ENCODE peak calls at places on chromosomes 11 and 22, in four cellular contexts. J is A549, B is tibial nerve, F is ovary. R is an unnamed sample. For H3K4me1, the result is how much of the 10 kb centered on the place peaks cover.

GRCh38 chr11:11391796-11392195 is 38.7 kb upstream of the CSNK2A3 start:
- DNase-seq in J (no peak), B (no peak), F (no peak), R (no peak)

GRCh38 chr11:19370100-19370861 is 129.5 kb upstream of the E2F8 start:
- DNase-seq in J (no peak), B (peak), F (peak), R (peak)

GRCh38 chr22:29801153-29801552 is 34.0 kb downstream of the UQCR10 start:
- DNase-seq in J (no peak), B (no peak), F (no peak), R (no peak)

GRCh38 chr22:38327396-38327795 is 10.2 kb upstream of the CSNK1E start:
- DNase-seq in J (no peak), B (no peak), F (no peak), R (no peak)

GRCh38 chr11:58740447-58740846 is 8.7 kb upstream of the GLYAT start:
- DNase-seq in J (no peak), B (no peak), F (no peak), R (no peak)

GRCh38 chr22:48760481-48761238 is 1067.0 kb downstream of the BRD1 start:
- DNase-seq in J (no peak), B (peak), F (peak), R (no peak)

GRCh38 chr11:76663912-76664440 is 6.6 kb downstream of the LRRC32 start:
- DNase-seq in J (no peak), B (peak), F (no peak), R (peak)

GRCh38 chr11:46617451-46618314 is at the start of gene ATG13:
- DNase-seq in J (peak), B (peak), F (peak), R (peak)

GRCh38 chr11:105078283-105078682 is 33.1 kb upstream of the CARD16 start:
- DNase-seq in J (no peak), B (no peak), F (no peak), R (no peak)

GRCh38 chr11:6389921-6390717 is at the start of gene SMPD1:
- DNase-seq in J (peak), B (peak), F (peak), R (peak)

GRCh38 chr11:64044730-64045386 is 9.1 kb downstream of the FLRT1 start:
- DNase-seq in J (no peak), B (no peak), F (no peak), R (no peak)

GRCh38 chr11:75583710-75584658 is 21.9 kb downstream of the SERPINH1 start:
- DNase-seq in J (no peak), B (peak), F (peak), R (no peak)

GRCh38 chr22:19656541-19657251 is 57.6 kb upstream of the SEPTIN5 start:
- DNase-seq in J (no peak), B (no peak), F (no peak), R (no peak)

GRCh38 chr22:38303974-38304373 is 13.3 kb downstream of the CSNK1E start:
- DNase-seq in J (no peak), B (no peak), F (no peak), R (no peak)

GRCh38 chr11:69892237-69892985 is 73.2 kb upstream of the FGF3 start:
- DNase-seq in J (no peak), B (no peak), F (no peak), R (peak)

GRCh38 chr11:22343411-22344032 is 5.3 kb downstream of the SLC17A6 start:
- DNase-seq in J (no peak), B (no peak), F (no peak), R (no peak)

GRCh38 chr11:21963013-21963412 is 229.9 kb upstream of the ANO5 start:
- DNase-seq in J (no peak), B (no peak), F (no peak), R (no peak)

GRCh38 chr11:65663634-65664200 is 1.0 kb upstream of the RELA start:
- DNase-seq in J (peak), B (no peak), F (peak), R (no peak)

GRCh38 chr11:13883042-13883441 is 79.5 kb upstream of the SPON1 start:
- DNase-seq in J (no peak), B (no peak), F (no peak), R (no peak)

GRCh38 chr11:134065381-134065780 is 3.5 kb upstream of the JAM3 start:
- DNase-seq in J (no peak), B (no peak), F (no peak), R (no peak)

GRCh38 chr22:17774206-17774927 is at the start of gene BID:
- DNase-seq in J (no peak), B (no peak), F (no peak), R (no peak)

GRCh38 chr11:79119491-79120284 is 321.1 kb downstream of the TENM4 start:
- DNase-seq in J (no peak), B (no peak), F (no peak), R (no peak)

GRCh38 chr11:69435161-69435990 is 46.1 kb upstream of the LINC01488 start:
- DNase-seq in J (no peak), B (no peak), F (no peak), R (no peak)

GRCh38 chr11:16350125-16350524 is 6.2 kb downstream of the SOX6 start:
- DNase-seq in J (no peak), B (no peak), F (no peak), R (no peak)

GRCh38 chr11:15073361-15074205 is at the start of gene CALCB:
- DNase-seq in J (no peak), B (no peak), F (no peak), R (no peak)

GRCh38 chr11:127345819-127346459 is 345.4 kb upstream of the KIRREL3 start:
- DNase-seq in J (peak), B (no peak), F (no peak), R (no peak)

GRCh38 chr11:64415286-64415685 is 56.3 kb downstream of the RPS6KA4 start:
- DNase-seq in J (no peak), B (no peak), F (no peak), R (no peak)

GRCh38 chr22:17922925-17923898 is 101.1 kb downstream of the MICAL3 start:
- DNase-seq in J (no peak), B (no peak), F (no peak), R (no peak)

GRCh38 chr22:40875111-40875510 is 13.2 kb upstream of the DNAJB7 start:
- DNase-seq in J (no peak), B (no peak), F (no peak), R (no peak)

GRCh38 chr11:33778682-33779081 is 4.4 kb upstream of the FBXO3 start:
- DNase-seq in J (no peak), B (no peak), F (no peak), R (no peak)

GRCh38 chr11:120182790-120183491 is 27.9 kb upstream of the OAF start:
- DNase-seq in J (no peak), B (no peak), F (peak), R (no peak)

GRCh38 chr11:567629-568258 is 7.0 kb downstream of the RASSF7 start:
- DNase-seq in J (no peak), B (no peak), F (no peak), R (no peak)

GRCh38 chr11:87215236-87215635 is 177.5 kb downstream of the TMEM135 start:
- DNase-seq in J (no peak), B (no peak), F (no peak), R (no peak)

GRCh38 chr11:57668467-57668890 is 565 bp downstream of the ZDHHC5 start:
- DNase-seq in J (no peak), B (no peak), F (no peak), R (no peak)

GRCh38 chr11:117387992-117388765 is 60.5 kb downstream of the CEP164 start:
- DNase-seq in J (no peak), B (no peak), F (no peak), R (no peak)

GRCh38 chr11:68159161-68159560 is 38.0 kb upstream of the CHKA start:
- DNase-seq in J (no peak), B (no peak), F (no peak), R (no peak)

GRCh38 chr11:68158580-68158979 is 37.4 kb upstream of the CHKA start:
- DNase-seq in J (no peak), B (no peak), F (no peak), R (no peak)

GRCh38 chr11:68160100-68160695 is 39.0 kb upstream of the CHKA start:
- DNase-seq in J (no peak), B (no peak), F (no peak), R (no peak)

GRCh38 chr11:68163691-68164090 is 42.5 kb upstream of the CHKA start:
- DNase-seq in J (no peak), B (no peak), F (no peak), R (no peak)

DNA sequence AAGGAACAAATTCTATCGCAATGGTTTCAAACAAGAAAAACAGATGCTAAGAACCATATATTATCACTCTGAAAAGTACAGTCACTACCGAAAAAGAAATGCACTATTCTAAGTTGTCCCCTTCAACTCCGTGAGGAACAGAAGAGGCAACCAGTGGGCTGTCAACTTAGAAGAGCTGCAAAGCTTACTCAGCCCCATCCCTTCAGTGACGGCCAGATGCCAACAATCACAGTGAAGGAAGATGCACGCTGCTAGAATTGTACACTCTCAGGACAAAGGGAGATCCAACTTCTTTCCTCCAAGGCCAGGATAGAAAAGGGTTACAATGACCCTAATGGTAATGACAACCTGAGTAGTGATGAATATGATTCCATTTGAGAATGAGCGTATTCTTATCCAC is 38.5 kb upstream of the CHKA start:
- DNase-seq in J (no peak), B (no peak), F (no peak), R (no peak)
- TF ChIP-seq CTCF in J (no peak), B (no peak), F (no peak), R (no peak)

GRCh38 chr22:46374663-46375474 is 39.4 kb downstream of the TRMU start:
- DNase-seq in J (no peak), B (no peak), F (no peak), R (no peak)

GRCh38 chr22:46372686-46373085 is 37.2 kb downstream of the TRMU start:
- DNase-seq in J (no peak), B (no peak), F (no peak), R (no peak)

GRCh38 chr22:46373838-46374662 is 38.5 kb downstream of the TRMU start:
- DNase-seq in J (no peak), B (no peak), F (no peak), R (no peak)

GRCh38 chr22:46371623-46372226 is 36.2 kb downstream of the TRMU start:
- DNase-seq in J (no peak), B (no peak), F (no peak), R (no peak)

GRCh38 chr22:46373166-46373565 is 37.7 kb downstream of the TRMU start:
- DNase-seq in J (no peak), B (no peak), F (no peak), R (no peak)
- H3K4me1 ChIP-seq in J (under half), B (under half), F (under half), R (under half)

DNA sequence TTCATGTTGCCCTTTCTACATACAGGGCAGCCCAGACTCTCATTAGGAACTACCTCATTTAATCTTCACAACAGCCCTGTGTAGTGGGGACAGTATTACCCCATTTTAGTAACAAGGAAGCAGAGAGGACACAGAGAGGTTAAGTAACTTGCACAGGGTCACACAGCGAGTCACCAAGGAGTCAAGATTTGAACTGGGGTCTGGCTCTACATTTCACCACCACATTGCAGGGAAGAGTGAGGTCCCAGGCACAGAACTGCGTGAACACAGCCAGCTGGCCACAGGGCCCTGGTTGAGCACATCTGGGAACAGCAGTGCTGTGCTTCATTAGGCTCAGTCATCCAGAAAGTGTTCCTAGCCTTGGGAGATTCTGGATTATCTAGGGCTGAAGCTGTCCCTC is 45.4 kb upstream of the ISX start:
- DNase-seq in J (no peak), B (no peak), F (no peak), R (no peak)
- TF ChIP-seq CTCF in J (no peak), B (no peak), F (no peak), R (no peak)

DNA sequence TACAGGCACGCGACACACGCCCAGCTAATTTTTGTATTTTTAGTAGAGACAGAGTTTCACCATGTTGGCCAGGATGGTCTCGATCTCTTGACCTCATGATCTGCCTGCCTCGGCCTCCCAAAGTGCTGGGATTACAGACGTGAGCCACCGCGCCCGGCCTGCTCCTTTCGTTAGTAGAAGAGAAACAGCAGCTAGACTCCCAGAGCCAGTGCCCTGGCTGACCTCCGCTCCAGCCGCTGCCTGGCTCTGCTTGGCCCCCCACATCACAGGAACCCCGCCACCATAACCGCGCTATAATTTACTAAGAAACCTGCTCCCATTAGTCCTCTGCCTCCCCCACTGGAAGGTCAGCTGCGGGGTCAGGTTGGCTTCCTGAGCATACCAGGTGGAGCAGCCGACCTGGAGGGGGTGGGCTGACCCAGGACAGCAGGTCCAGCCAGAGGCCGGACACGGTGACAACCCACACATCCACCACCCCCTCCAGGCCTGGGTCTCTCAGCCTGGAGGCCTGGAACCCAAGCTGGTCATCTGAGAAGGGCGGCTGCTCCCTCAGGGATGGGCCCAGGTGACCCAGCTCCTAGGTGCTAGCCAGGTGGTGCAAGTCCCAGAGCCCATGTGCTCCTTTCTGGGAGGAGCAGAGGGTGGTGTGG is 7.5 kb upstream of the POLDIP3 start:
- DNase-seq in J (no peak), B (no peak), F (no peak), R (no peak)
- H3K4me1 ChIP-seq in J (under half), B (under half), F (under half), R (under half)

DNA sequence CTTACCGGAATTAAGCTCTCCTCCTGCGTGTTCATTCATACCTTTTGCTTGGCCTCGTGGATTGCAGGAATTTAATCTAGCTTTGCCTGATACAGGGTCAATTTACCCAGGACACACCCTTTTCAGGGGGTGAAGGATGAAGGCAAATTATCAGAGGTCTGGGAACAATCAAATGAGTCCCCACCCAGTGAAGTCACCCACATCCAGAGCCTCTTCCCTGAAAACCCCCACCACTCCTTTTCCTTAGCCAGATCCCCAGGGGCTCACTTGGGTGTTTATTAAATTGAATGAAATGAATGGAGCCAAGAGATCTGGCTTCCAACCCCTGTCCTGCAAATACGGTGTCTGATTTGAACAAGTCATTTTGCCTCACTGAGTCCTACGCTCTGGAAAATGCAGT is 31.0 kb upstream of the LIPT2 start:
- DNase-seq in J (no peak), B (no peak), F (no peak), R (no peak)
- TF ChIP-seq CTCF in J (no peak), B (no peak), F (no peak), R (no peak)

GRCh38 chr11:111327908-111328624 is 29.7 kb downstream of the POU2AF3 start:
- DNase-seq in J (no peak), B (no peak), F (no peak), R (no peak)
- H3K4me1 ChIP-seq in J (under half), B (under half), F (under half), R (under half)

GRCh38 chr11:27648840-27649239 is 51.4 kb downstream of the BDNF start:
- DNase-seq in J (no peak), B (no peak), F (no peak), R (no peak)

GRCh38 chr11:27640954-27641353 is 59.3 kb downstream of the BDNF start:
- DNase-seq in J (no peak), B (no peak), F (no peak), R (no peak)

GRCh38 chr11:27646051-27646818 is 54.0 kb downstream of the BDNF start:
- DNase-seq in J (no peak), B (no peak), F (no peak), R (no peak)

GRCh38 chr11:27642954-27643353 is 57.3 kb downstream of the BDNF start:
- DNase-seq in J (no peak), B (no peak), F (no peak), R (no peak)
- TF ChIP-seq CTCF in J (no peak), B (no peak), F (no peak), R (peak)

GRCh38 chr22:25383278-25383820 is 163.9 kb downstream of the CRYBB2 start:
- DNase-seq in J (no peak), B (no peak), F (no peak), R (no peak)
- H3K4me1 ChIP-seq in J (under half), B (under half), F (under half), R (under half)

DNA sequence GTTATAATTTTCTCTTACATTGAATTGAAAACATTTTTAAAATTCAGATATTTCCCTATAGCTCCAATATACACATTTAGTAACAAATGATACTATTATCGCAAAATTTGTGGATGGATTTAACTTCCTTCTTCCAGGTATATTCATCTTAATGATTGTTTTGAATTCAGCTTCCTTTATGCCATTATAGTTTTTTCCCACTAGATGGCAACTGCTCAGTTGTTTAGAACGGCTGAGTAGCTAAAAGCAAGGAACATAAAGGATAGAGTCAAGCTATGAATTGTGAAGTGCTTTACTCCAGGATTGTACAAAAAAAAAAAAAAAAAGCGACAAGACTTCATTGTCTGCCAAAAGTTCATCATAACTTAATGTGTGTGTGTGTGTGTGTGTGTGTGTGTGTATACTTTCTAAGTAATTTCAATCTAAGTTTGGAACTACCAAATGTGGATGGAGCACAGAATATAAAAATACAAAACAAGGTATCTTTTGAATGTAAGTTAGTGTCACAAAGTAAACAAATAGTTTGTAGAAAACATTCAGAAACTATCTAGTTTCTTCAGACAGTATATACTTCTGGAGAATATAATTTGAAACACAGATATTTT is 846.4 kb downstream of the DLG2 start:
- DNase-seq in J (no peak), B (no peak), F (no peak), R (no peak)
- TF ChIP-seq CTCF in J (peak), B (no peak), F (no peak), R (peak)

DNA sequence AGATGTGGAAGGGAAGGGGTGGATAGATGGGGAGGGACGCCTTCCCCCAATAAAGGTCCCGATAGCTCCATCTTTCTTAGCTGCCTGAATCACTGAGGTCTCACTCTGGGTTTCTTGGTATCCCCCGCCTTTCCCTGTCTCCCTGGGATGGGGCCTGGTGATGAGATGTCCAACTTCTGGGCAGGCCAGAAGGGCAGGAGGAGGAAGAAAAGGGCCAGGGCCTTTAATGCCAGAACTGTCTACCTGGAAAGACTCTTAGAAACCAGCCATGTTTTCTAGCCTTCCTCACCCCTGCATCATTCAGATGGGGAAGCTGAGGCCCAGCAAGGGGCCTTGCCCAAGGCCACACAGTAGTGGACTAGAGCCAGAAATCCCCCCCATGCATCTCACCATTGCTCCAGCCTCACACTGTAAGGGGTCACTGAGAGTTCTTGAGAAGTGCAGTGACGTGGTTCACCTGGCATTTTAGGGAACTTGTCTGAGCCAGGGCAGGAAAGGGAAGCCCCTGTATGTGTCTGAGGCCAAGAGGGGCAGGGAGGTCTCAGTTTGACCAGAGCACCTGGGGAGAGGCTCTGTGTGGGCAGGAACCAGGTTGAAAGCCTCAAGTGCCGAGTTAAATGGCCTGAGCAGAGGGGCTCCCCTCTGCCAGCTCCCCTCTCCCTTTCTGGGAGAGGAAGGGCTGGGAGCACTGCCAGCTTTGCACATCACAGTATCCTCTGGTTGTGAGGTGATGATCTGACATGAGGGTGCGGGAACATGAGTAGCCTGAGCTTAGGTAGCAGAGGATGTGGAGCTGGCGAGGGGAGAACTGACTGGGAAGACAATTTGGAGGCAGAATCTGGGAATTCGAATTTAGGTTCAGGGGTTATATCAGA is 14.3 kb downstream of the ARHGEF17 start:
- DNase-seq in J (no peak), B (no peak), F (peak), R (no peak)
- H3K4me1 ChIP-seq in J (under half), B (half or more), F (under half), R (under half)

R was measured in RWPE2.